ENCODE peak calls at places on chromosomes 3 and 15, in eight cellular contexts. T is amygdala; F is GDM1; J is astrocyte of the hippocampus; B is nephron progenitor cell; U is SK-MEL-5; Y is activated T-cell treated with anti-CD3 and anti-CD28 coated beads for 24 hours; X is stimulated activated CD4-positive, alpha-beta T cell treated with anti-CD3 and anti-CD28 coated beads, TNF-alpha, amount 100 ng/mL, for 4 hours. C is an unnamed sample.

GRCh38 chr3:46489406-46489805 is 8.4 kb upstream of the RTP3 start:
- DNase-seq in Y (no peak), B (no peak), J (no peak), F (no peak), X (no peak), T (no peak), U (no peak), C (no peak)

GRCh38 chr3:39809995-39810595 is 686 bp downstream of the MYRIP start:
- DNase-seq in J (peak), B (peak), T (no peak), F (no peak), Y (no peak), U (no peak), X (no peak), C (no peak)

GRCh38 chr15:55742927-55743614 is at the start of gene PRTG:
- DNase-seq in J (peak), U (peak), B (peak), Y (no peak), F (no peak), X (no peak), T (no peak), C (no peak)

GRCh38 chr3:173745952-173746682 is 348.6 kb downstream of the NLGN1 start:
- DNase-seq in F (no peak), T (no peak), B (no peak), X (no peak), Y (no peak), J (no peak), U (no peak), C (no peak)

GRCh38 chr15:89003865-89004725 is 84.2 kb upstream of the ABHD2 start:
- DNase-seq in B (peak), J (peak), T (peak), F (no peak), Y (no peak), U (peak), X (no peak), C (no peak)

GRCh38 chr3:23669541-23670255 is 136.1 kb upstream of the UBE2E1 start:
- DNase-seq in X (no peak), J (peak), B (no peak), Y (no peak), F (no peak), U (no peak), T (no peak), C (no peak)

GRCh38 chr3:18444597-18445420 is 19.7 kb upstream of the SATB1 start:
- DNase-seq in U (peak), X (peak), T (peak), Y (peak), J (peak), F (peak), B (peak), C (peak)

GRCh38 chr15:79956354-79956939 is 14.5 kb downstream of the BCL2A1 start:
- DNase-seq in Y (no peak), U (no peak), T (no peak), J (no peak), B (no peak), F (no peak), X (no peak), C (no peak)

GRCh38 chr3:112979244-112979832 is 4.4 kb upstream of the CD200R1 start:
- DNase-seq in X (no peak), Y (no peak), T (no peak), J (peak), F (no peak), B (peak), U (peak), C (peak)

GRCh38 chr3:16439163-16439847 is 74.2 kb downstream of the RFTN1 start:
- DNase-seq in T (no peak), X (no peak), B (no peak), U (no peak), Y (no peak), F (no peak), J (no peak), C (no peak)

GRCh38 chr15:38768970-38769369 is 204.4 kb upstream of the RASGRP1 start:
- DNase-seq in Y (no peak), U (peak), J (peak), X (no peak), B (no peak), T (no peak), F (no peak), C (no peak)

GRCh38 chr3:169575381-169575780 is 88.1 kb downstream of the MECOM start:
- DNase-seq in F (no peak), U (no peak), Y (no peak), B (no peak), J (peak), X (no peak), T (no peak), C (no peak)

GRCh38 chr15:81411056-81411455 is 37.0 kb upstream of the TMC3 start:
- DNase-seq in T (no peak), U (peak), Y (no peak), X (no peak), F (no peak), B (no peak), J (no peak), C (no peak)